ENCODE peak calls at places on chromosomes 13 and 19, in six cellular contexts. A is colonic mucosa, V is osteocyte, K is MM.1S, C is kidney epithelial cell, I is neural crest cell. N is an unnamed sample.

GRCh38 chr19:15812059-15812722 is 3.3 kb downstream of the OR10H1 start:
- DNase-seq in A (no peak), V (no peak), K (no peak), C (no peak), I (no peak), N (peak; percentile 11)

GRCh38 chr19:35223856-35224505 is 4.6 kb downstream of the FAM187B start:
- DNase-seq in A (no peak), V (no peak), K (no peak), C (no peak), I (no peak), N (no peak)

GRCh38 chr13:47420568-47420967 is 523.7 kb upstream of the HTR2A start:
- DNase-seq in A (no peak), V (no peak), K (no peak), C (no peak), I (peak; percentile 2), N (peak; percentile 21)

GRCh38 chr13:108185218-108185617 is 30.1 kb downstream of the LIG4 start:
- DNase-seq in A (no peak), V (no peak), K (no peak), C (no peak), I (no peak), N (no peak)

GRCh38 chr19:40674291-40674690 is 16.2 kb downstream of the NUMBL start:
- DNase-seq in A (no peak), V (no peak), K (no peak), C (no peak), I (no peak), N (no peak)

GRCh38 chr19:53076984-53077383 is 26.2 kb downstream of the ZNF160 start:
- DNase-seq in A (no peak), V (no peak), K (no peak), C (no peak), I (peak; percentile 66), N (no peak)

GRCh38 chr19:43620061-43621001 is 902 bp upstream of the ZNF428 start:
- DNase-seq in A (no peak), V (no peak), K (no peak), C (no peak), I (no peak), N (no peak)

GRCh38 chr13:74838096-74838495 is 643.9 kb downstream of the TBC1D4 start:
- DNase-seq in A (no peak), V (no peak), K (no peak), C (no peak), I (no peak), N (no peak)

GRCh38 chr19:29264897-29265296 is 51.9 kb upstream of the UQCRFS1 start:
- DNase-seq in A (no peak), V (peak; percentile 59), K (no peak), C (no peak), I (no peak), N (no peak)

GRCh38 chr19:35556025-35556590 is 7.3 kb downstream of the ATP4A start:
- DNase-seq in A (no peak), V (no peak), K (no peak), C (no peak), I (no peak), N (no peak)

GRCh38 chr13:31835932-31836331 is 96.6 kb downstream of the RXFP2 start:
- DNase-seq in A (no peak), V (no peak), K (no peak), C (no peak), I (no peak), N (no peak)

GRCh38 chr19:4372630-4373367 is 27.5 kb downstream of the SH3GL1 start:
- DNase-seq in A (no peak), V (no peak), K (no peak), C (no peak), I (no peak), N (no peak)

GRCh38 chr19:33797821-33798633 is 1.4 kb downstream of the KCTD15 start:
- DNase-seq in A (peak; percentile 84), V (no peak), K (no peak), C (no peak), I (peak; percentile 34), N (no peak)

GRCh38 chr19:16252459-16253205 is 54.9 kb downstream of the AP1M1 start:
- DNase-seq in A (peak; percentile 35), V (no peak), K (no peak), C (no peak), I (no peak), N (peak; percentile 64)

GRCh38 chr19:4009990-4010807 is 2.7 kb downstream of the PIAS4 start:
- DNase-seq in A (no peak), V (no peak), K (no peak), C (no peak), I (no peak), N (no peak)

GRCh38 chr19:45693168-45693788 is 812 bp downstream of the QPCTL start:
- DNase-seq in A (peak; percentile 90), V (peak; percentile 94), K (peak; percentile 75), C (no peak), I (peak; percentile 88), N (peak; percentile 82)

GRCh38 chr19:35032356-35032865 is 2.1 kb downstream of the SCN1B start:
- DNase-seq in A (no peak), V (no peak), K (no peak), C (no peak), I (no peak), N (no peak)

GRCh38 chr13:51246411-51247298 is 24.5 kb downstream of the FAM124A start:
- DNase-seq in A (no peak), V (no peak), K (no peak), C (peak; percentile 10), I (no peak), N (no peak)

GRCh38 chr13:94776956-94777355 is 64.6 kb upstream of the SOX21 start:
- DNase-seq in A (no peak), V (no peak), K (no peak), C (no peak), I (no peak), N (no peak)
- TF ChIP-seq CTCF in A (no peak), V (no peak), K (no peak), C (no peak), I (no peak), N (no peak)

GRCh38 chr13:23899555-23899954 is 2.3 kb upstream of the C1QTNF9B start:
- DNase-seq in A (peak; percentile 48), V (no peak), K (peak; percentile 17), C (no peak), I (peak; percentile 36), N (peak; percentile 42)
- TF ChIP-seq CTCF in A (peak; percentile 57), V (peak; percentile 72), K (peak; percentile 52), C (peak; percentile 61), I (peak; percentile 74), N (peak; percentile 40)

DNA sequence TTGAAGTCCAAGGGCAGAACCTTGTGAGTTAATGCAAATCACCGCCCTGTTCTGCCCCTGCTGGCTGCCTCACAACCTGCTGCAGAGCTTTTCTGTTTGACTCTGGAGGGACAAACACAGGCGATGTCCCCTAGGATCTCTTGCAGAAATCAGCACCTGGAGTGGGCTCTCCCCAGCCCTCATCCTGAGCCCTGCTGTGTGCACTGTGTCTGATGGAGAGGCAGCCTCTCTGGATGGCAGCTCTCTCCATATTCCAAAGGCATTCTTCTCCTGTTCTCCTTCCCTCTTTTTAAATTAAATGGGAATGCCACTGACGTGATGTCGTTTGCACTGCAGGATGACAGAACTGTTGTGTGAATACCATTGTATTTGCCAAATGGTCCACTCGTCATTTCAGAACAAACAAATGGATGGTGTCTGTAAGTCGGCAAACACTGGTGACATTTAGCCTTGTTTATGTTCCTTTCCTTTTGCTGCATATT is 184.1 kb downstream of the ZNF536 start:
- DNase-seq in A (no peak), V (no peak), K (no peak), C (no peak), I (no peak), N (no peak)
- TF ChIP-seq CTCF in A (no peak), V (no peak), K (no peak), C (no peak), I (no peak), N (no peak)

GRCh38 chr13:100334209-100334608 is 245.3 kb downstream of the PCCA start:
- DNase-seq in A (no peak), V (no peak), K (no peak), C (peak; percentile 54), I (no peak), N (no peak)

GRCh38 chr13:100339411-100339935 is 249.1 kb downstream of the GGACT start:
- DNase-seq in A (no peak), V (no peak), K (no peak), C (no peak), I (no peak), N (no peak)

GRCh38 chr13:100338265-100338664 is 249.4 kb downstream of the PCCA start:
- DNase-seq in A (no peak), V (no peak), K (no peak), C (no peak), I (no peak), N (no peak)

GRCh38 chr13:100333141-100333540 is 244.2 kb downstream of the PCCA start:
- DNase-seq in A (no peak), V (no peak), K (no peak), C (no peak), I (no peak), N (no peak)

GRCh38 chr13:100336795-100337516 is 248.1 kb downstream of the PCCA start:
- DNase-seq in A (no peak), V (no peak), K (no peak), C (no peak), I (no peak), N (no peak)
- TF ChIP-seq CTCF in A (no peak), V (no peak), K (no peak), C (no peak), I (no peak), N (no peak)

N was measured in GM12865.